ENCODE peak calls at places on chromosome 6, in seven cellular contexts. One of them, this sample, is unnamed.

GRCh38 chr6:55212147-55212546 is 37.8 kb downstream of the HCRTR2 start:
- DNase-seq in psoas muscle: no peak
- DNase-seq in ovary: no peak
- DNase-seq in osteoblast: no peak
- DNase-seq in heart left ventricle: no peak
- DNase-seq in pancreas: no peak
- DNase-seq in upper lobe of right lung: no peak
- DNase-seq in this sample: no peak

GRCh38 chr6:165663283-165663735 is 268 bp upstream of the PDE10A start:
- DNase-seq in psoas muscle: no peak
- DNase-seq in pancreas: no peak
- DNase-seq in ovary: peak; percentile 63
- DNase-seq in upper lobe of right lung: no peak
- DNase-seq in osteoblast: peak; percentile 89
- DNase-seq in heart left ventricle: peak; percentile 71
- DNase-seq in this sample: no peak

GRCh38 chr6:17941318-17941717 is 46.1 kb downstream of the KIF13A start:
- DNase-seq in upper lobe of right lung: no peak
- DNase-seq in osteoblast: no peak
- DNase-seq in heart left ventricle: no peak
- DNase-seq in ovary: no peak
- DNase-seq in pancreas: no peak
- DNase-seq in psoas muscle: no peak
- DNase-seq in this sample: no peak

GRCh38 chr6:138107078-138107751 is at the start of gene PERP:
- DNase-seq in pancreas: peak; percentile 90
- DNase-seq in heart left ventricle: peak; percentile 67
- DNase-seq in upper lobe of right lung: peak; percentile 91
- DNase-seq in osteoblast: peak; percentile 91
- DNase-seq in psoas muscle: peak; percentile 76
- DNase-seq in ovary: peak; percentile 46
- DNase-seq in this sample: peak; percentile 33

GRCh38 chr6:110826236-110827129 is 11.2 kb upstream of the CDK19 start:
- DNase-seq in osteoblast: no peak
- DNase-seq in upper lobe of right lung: peak; percentile 75
- DNase-seq in pancreas: no peak
- DNase-seq in psoas muscle: peak; percentile 59
- DNase-seq in heart left ventricle: no peak
- DNase-seq in ovary: no peak
- DNase-seq in this sample: no peak

GRCh38 chr6:124983383-124983782 is 21.1 kb downstream of the RNF217 start:
- DNase-seq in ovary: no peak
- DNase-seq in heart left ventricle: no peak
- DNase-seq in pancreas: no peak
- DNase-seq in psoas muscle: no peak
- DNase-seq in upper lobe of right lung: no peak
- DNase-seq in osteoblast: no peak
- DNase-seq in this sample: no peak

GRCh38 chr6:75850026-75850385 is 101.0 kb downstream of the MYO6 start:
- DNase-seq in upper lobe of right lung: no peak
- DNase-seq in heart left ventricle: no peak
- DNase-seq in osteoblast: no peak
- DNase-seq in pancreas: no peak
- DNase-seq in ovary: no peak
- DNase-seq in psoas muscle: no peak
- DNase-seq in this sample: no peak

GRCh38 chr6:84304881-84305280 is 77.4 kb upstream of the CEP162 start:
- DNase-seq in psoas muscle: no peak
- DNase-seq in pancreas: no peak
- DNase-seq in ovary: no peak
- DNase-seq in upper lobe of right lung: no peak
- DNase-seq in osteoblast: peak; percentile 45
- DNase-seq in heart left ventricle: no peak
- DNase-seq in this sample: no peak

GRCh38 chr6:54525731-54526130 is 217.5 kb downstream of the TINAG start:
- DNase-seq in heart left ventricle: no peak
- DNase-seq in upper lobe of right lung: no peak
- DNase-seq in psoas muscle: no peak
- DNase-seq in ovary: no peak
- DNase-seq in osteoblast: no peak
- DNase-seq in pancreas: no peak
- DNase-seq in this sample: no peak

GRCh38 chr6:37845026-37845911 is 25.7 kb downstream of the ZFAND3 start:
- DNase-seq in pancreas: no peak
- DNase-seq in upper lobe of right lung: no peak
- DNase-seq in ovary: no peak
- DNase-seq in heart left ventricle: no peak
- DNase-seq in psoas muscle: no peak
- DNase-seq in osteoblast: no peak
- DNase-seq in this sample: no peak

GRCh38 chr6:89284963-89285735 is 29.9 kb downstream of the GABRR2 start:
- DNase-seq in osteoblast: no peak
- DNase-seq in upper lobe of right lung: no peak
- DNase-seq in heart left ventricle: no peak
- DNase-seq in psoas muscle: no peak
- DNase-seq in pancreas: peak; percentile 80
- DNase-seq in ovary: no peak
- DNase-seq in this sample: no peak

GRCh38 chr6:11711994-11712698 is 66.5 kb downstream of the ADTRP start:
- DNase-seq in psoas muscle: no peak
- DNase-seq in ovary: no peak
- DNase-seq in upper lobe of right lung: no peak
- DNase-seq in pancreas: no peak
- DNase-seq in heart left ventricle: no peak
- DNase-seq in osteoblast: no peak
- DNase-seq in this sample: no peak

GRCh38 chr6:17907467-17908229 is 79.8 kb downstream of the KIF13A start:
- DNase-seq in upper lobe of right lung: peak; percentile 69
- DNase-seq in psoas muscle: peak; percentile 90
- DNase-seq in pancreas: no peak
- DNase-seq in ovary: peak; percentile 26
- DNase-seq in osteoblast: peak; percentile 69
- DNase-seq in heart left ventricle: peak; percentile 47
- DNase-seq in this sample: no peak

GRCh38 chr6:93675856-93676255 is 256.5 kb upstream of the EPHA7 start:
- DNase-seq in upper lobe of right lung: no peak
- DNase-seq in pancreas: no peak
- DNase-seq in heart left ventricle: no peak
- DNase-seq in ovary: no peak
- DNase-seq in psoas muscle: no peak
- DNase-seq in osteoblast: no peak
- DNase-seq in this sample: no peak

GRCh38 chr6:15331629-15332241 is 85.9 kb downstream of the JARID2 start:
- DNase-seq in pancreas: no peak
- DNase-seq in psoas muscle: no peak
- DNase-seq in upper lobe of right lung: no peak
- DNase-seq in ovary: no peak
- DNase-seq in heart left ventricle: no peak
- DNase-seq in osteoblast: no peak
- DNase-seq in this sample: no peak

GRCh38 chr6:144416773-144417172 is 131.6 kb downstream of the UTRN start:
- DNase-seq in osteoblast: peak; percentile 14
- DNase-seq in upper lobe of right lung: no peak
- DNase-seq in heart left ventricle: no peak
- DNase-seq in psoas muscle: no peak
- DNase-seq in pancreas: no peak
- DNase-seq in ovary: no peak
- DNase-seq in this sample: no peak

GRCh38 chr6:170210651-170211403 is 80.1 kb downstream of the DLL1 start:
- DNase-seq in ovary: no peak
- DNase-seq in pancreas: no peak
- DNase-seq in upper lobe of right lung: no peak
- DNase-seq in osteoblast: peak; percentile 80
- DNase-seq in heart left ventricle: peak; percentile 8
- DNase-seq in psoas muscle: no peak
- DNase-seq in this sample: no peak

GRCh38 chr6:16470502-16471221 is 232.3 kb downstream of the GMPR start:
- DNase-seq in ovary: no peak
- DNase-seq in heart left ventricle: no peak
- DNase-seq in psoas muscle: no peak
- DNase-seq in upper lobe of right lung: no peak
- DNase-seq in osteoblast: no peak
- DNase-seq in pancreas: no peak
- DNase-seq in this sample: no peak

GRCh38 chr6:30614843-30615218 is 2.2 kb downstream of the PPP1R10 start:
- DNase-seq in psoas muscle: peak; percentile 85
- DNase-seq in osteoblast: peak; percentile 69
- DNase-seq in ovary: peak; percentile 84
- DNase-seq in upper lobe of right lung: peak; percentile 79
- DNase-seq in heart left ventricle: peak; percentile 91
- DNase-seq in pancreas: peak; percentile 78
- DNase-seq in this sample: peak; percentile 89
- TF ChIP-seq CTCF in psoas muscle: no peak
- TF ChIP-seq CTCF in osteoblast: no peak
- TF ChIP-seq CTCF in ovary: no peak
- TF ChIP-seq CTCF in upper lobe of right lung: no peak
- TF ChIP-seq CTCF in heart left ventricle: no peak
- TF ChIP-seq CTCF in pancreas: no peak
- TF ChIP-seq CTCF in this sample: no peak

GRCh38 chr6:158808442-158808833 is 10.7 kb downstream of the EZR start:
- DNase-seq in osteoblast: no peak
- DNase-seq in pancreas: no peak
- DNase-seq in ovary: no peak
- DNase-seq in psoas muscle: no peak
- DNase-seq in heart left ventricle: no peak
- DNase-seq in upper lobe of right lung: no peak
- DNase-seq in this sample: no peak

GRCh38 chr6:158808918-158809678 is 10.1 kb downstream of the EZR start:
- DNase-seq in psoas muscle: no peak
- DNase-seq in heart left ventricle: no peak
- DNase-seq in pancreas: no peak
- DNase-seq in upper lobe of right lung: no peak
- DNase-seq in ovary: no peak
- DNase-seq in osteoblast: no peak
- DNase-seq in this sample: no peak

GRCh38 chr6:158813032-158813431 is 6.1 kb downstream of the EZR start:
- DNase-seq in ovary: no peak
- DNase-seq in pancreas: no peak
- DNase-seq in osteoblast: no peak
- DNase-seq in heart left ventricle: no peak
- DNase-seq in upper lobe of right lung: no peak
- DNase-seq in psoas muscle: no peak
- DNase-seq in this sample: no peak

GRCh38 chr6:158812611-158813010 is 6.6 kb downstream of the EZR start:
- DNase-seq in heart left ventricle: no peak
- DNase-seq in pancreas: no peak
- DNase-seq in upper lobe of right lung: no peak
- DNase-seq in osteoblast: no peak
- DNase-seq in ovary: no peak
- DNase-seq in psoas muscle: no peak
- DNase-seq in this sample: no peak

GRCh38 chr6:158810149-158811095 is 8.7 kb downstream of the EZR start:
- DNase-seq in upper lobe of right lung: no peak
- DNase-seq in osteoblast: no peak
- DNase-seq in ovary: no peak
- DNase-seq in heart left ventricle: no peak
- DNase-seq in psoas muscle: no peak
- DNase-seq in pancreas: no peak
- DNase-seq in this sample: no peak
- H3K4me1 ChIP-seq in upper lobe of right lung: peaks cover 69% of the 10 kb centered on the region
- H3K4me1 ChIP-seq in osteoblast: peaks cover 18% of the 10 kb centered on the region
- H3K4me1 ChIP-seq in ovary: peaks cover 10% of the 10 kb centered on the region
- H3K4me1 ChIP-seq in heart left ventricle: peaks cover 81% of the 10 kb centered on the region
- H3K4me1 ChIP-seq in psoas muscle: no peaks in the 10 kb centered on the region
- H3K4me1 ChIP-seq in pancreas: peaks cover 72% of the 10 kb centered on the region
- H3K4me1 ChIP-seq in this sample: peaks cover 15% of the 10 kb centered on the region

GRCh38 chr6:79423216-79423615 is 114.0 kb downstream of the LCA5 start:
- DNase-seq in ovary: no peak
- DNase-seq in upper lobe of right lung: no peak
- DNase-seq in psoas muscle: no peak
- DNase-seq in osteoblast: no peak
- DNase-seq in heart left ventricle: no peak
- DNase-seq in pancreas: no peak
- DNase-seq in this sample: no peak

GRCh38 chr6:79421707-79422484 is 115.3 kb downstream of the LCA5 start:
- DNase-seq in ovary: no peak
- DNase-seq in psoas muscle: no peak
- DNase-seq in osteoblast: no peak
- DNase-seq in heart left ventricle: peak; percentile 45
- DNase-seq in upper lobe of right lung: no peak
- DNase-seq in pancreas: no peak
- DNase-seq in this sample: peak; percentile 65

GRCh38 chr6:79421001-79421411 is 116.2 kb downstream of the LCA5 start:
- DNase-seq in heart left ventricle: no peak
- DNase-seq in psoas muscle: no peak
- DNase-seq in pancreas: no peak
- DNase-seq in ovary: no peak
- DNase-seq in upper lobe of right lung: no peak
- DNase-seq in osteoblast: no peak
- DNase-seq in this sample: no peak

GRCh38 chr6:79420054-79420453 is 117.2 kb downstream of the LCA5 start:
- DNase-seq in ovary: no peak
- DNase-seq in upper lobe of right lung: no peak
- DNase-seq in osteoblast: no peak
- DNase-seq in psoas muscle: no peak
- DNase-seq in heart left ventricle: no peak
- DNase-seq in pancreas: no peak
- DNase-seq in this sample: no peak

GRCh38 chr6:79422666-79423065 is 114.6 kb downstream of the LCA5 start:
- DNase-seq in upper lobe of right lung: no peak
- DNase-seq in heart left ventricle: no peak
- DNase-seq in pancreas: no peak
- DNase-seq in psoas muscle: no peak
- DNase-seq in osteoblast: no peak
- DNase-seq in ovary: no peak
- DNase-seq in this sample: no peak
- H3K4me3 ChIP-seq in upper lobe of right lung: no peak overlapping the region
- H3K4me3 ChIP-seq in heart left ventricle: no peak overlapping the region
- H3K4me3 ChIP-seq in pancreas: no peak overlapping the region
- H3K4me3 ChIP-seq in psoas muscle: no peak overlapping the region
- H3K4me3 ChIP-seq in osteoblast: no peak overlapping the region
- H3K4me3 ChIP-seq in ovary: no peak overlapping the region
- H3K4me3 ChIP-seq in this sample: no peak overlapping the region

GRCh38 chr6:6678185-6678671 is 89.7 kb downstream of the LY86 start:
- DNase-seq in pancreas: no peak
- DNase-seq in osteoblast: peak; percentile 86
- DNase-seq in heart left ventricle: peak; percentile 8
- DNase-seq in upper lobe of right lung: no peak
- DNase-seq in psoas muscle: no peak
- DNase-seq in ovary: no peak
- DNase-seq in this sample: no peak

GRCh38 chr6:6679633-6680032 is 91.1 kb downstream of the LY86 start:
- DNase-seq in psoas muscle: no peak
- DNase-seq in osteoblast: no peak
- DNase-seq in heart left ventricle: no peak
- DNase-seq in upper lobe of right lung: no peak
- DNase-seq in pancreas: no peak
- DNase-seq in ovary: no peak
- DNase-seq in this sample: no peak

GRCh38 chr6:6676910-6677441 is 88.5 kb downstream of the LY86 start:
- DNase-seq in psoas muscle: peak; percentile 79
- DNase-seq in ovary: peak; percentile 77
- DNase-seq in upper lobe of right lung: no peak
- DNase-seq in osteoblast: peak; percentile 90
- DNase-seq in pancreas: no peak
- DNase-seq in heart left ventricle: peak; percentile 75
- DNase-seq in this sample: peak; percentile 65

GRCh38 chr6:6678811-6679210 is 90.3 kb downstream of the LY86 start:
- DNase-seq in osteoblast: no peak
- DNase-seq in heart left ventricle: no peak
- DNase-seq in psoas muscle: no peak
- DNase-seq in ovary: no peak
- DNase-seq in pancreas: no peak
- DNase-seq in upper lobe of right lung: no peak
- DNase-seq in this sample: no peak

GRCh38 chr6:6674872-6675271 is 86.4 kb downstream of the LY86 start:
- DNase-seq in pancreas: no peak
- DNase-seq in ovary: no peak
- DNase-seq in psoas muscle: no peak
- DNase-seq in upper lobe of right lung: no peak
- DNase-seq in osteoblast: no peak
- DNase-seq in heart left ventricle: no peak
- DNase-seq in this sample: no peak
- TF ChIP-seq CTCF in pancreas: no peak
- TF ChIP-seq CTCF in ovary: no peak
- TF ChIP-seq CTCF in psoas muscle: no peak
- TF ChIP-seq CTCF in upper lobe of right lung: no peak
- TF ChIP-seq CTCF in osteoblast: peak; percentile 36
- TF ChIP-seq CTCF in heart left ventricle: no peak
- TF ChIP-seq CTCF in this sample: peak; percentile 37

This sample was measured in BE2C.